ENCODE peak calls at places on chromosomes 6 and 20, in six cellular contexts. R is fibroblast of lung; O is caudate nucleus; A is activated CD4-positive, alpha-beta T cell treated with anti-CD3 and anti-CD28 coated beads, Interleukin-2, amount 50 U/mL, for 1 hour; V is activated naive CD8-positive, alpha-beta T cell treated with anti-CD3 and anti-CD28 coated beads, Interleukin-2, amount 50 U/mL, for 16 hours; B is stimulated activated CD8-positive, alpha-beta memory T cell treated with anti-CD3 and anti-CD28 coated beads, Interleukin-7, amount 100 ng/mL, for 1 hour. S is an unnamed sample.

GRCh38 chr6:124613050-124613449 is 349.2 kb upstream of the RNF217 start:
- DNase-seq in R (no peak), O (no peak), A (no peak), V (no peak), B (no peak), S (no peak)

GRCh38 chr6:155498370-155498769 is 42.7 kb upstream of the NOX3 start:
- DNase-seq in R (no peak), O (no peak), A (no peak), V (no peak), B (no peak), S (no peak)

GRCh38 chr20:62860391-62860923 is 1.2 kb downstream of the TCFL5 start:
- DNase-seq in R (peak), O (no peak), A (no peak), V (no peak), B (no peak), S (peak)

GRCh38 chr6:103893082-103893481 is 966.6 kb downstream of the HACE1 start:
- DNase-seq in R (no peak), O (no peak), A (no peak), V (no peak), B (no peak), S (no peak)

GRCh38 chr20:13744403-13744802 is 40.3 kb downstream of the ESF1 start:
- DNase-seq in R (no peak), O (no peak), A (no peak), V (no peak), B (no peak), S (no peak)

GRCh38 chr6:45739058-45739457 is 276.6 kb downstream of the CLIC5 start:
- DNase-seq in R (no peak), O (no peak), A (no peak), V (no peak), B (no peak), S (no peak)

GRCh38 chr6:871503-871902 is 178.6 kb upstream of the EXOC2 start:
- DNase-seq in R (no peak), O (no peak), A (no peak), V (no peak), B (no peak), S (no peak)

GRCh38 chr20:49469060-49469459 is 13.4 kb downstream of the KCNB1 start:
- DNase-seq in R (no peak), O (no peak), A (no peak), V (no peak), B (no peak), S (no peak)

GRCh38 chr6:12608016-12608860 is 108.3 kb upstream of the PHACTR1 start:
- DNase-seq in R (no peak), O (no peak), A (no peak), V (no peak), B (no peak), S (peak)

GRCh38 chr6:109690373-109690739 is 646 bp downstream of the AK9 start:
- DNase-seq in R (no peak), O (peak), A (peak), V (peak), B (peak), S (no peak)

GRCh38 chr6:20454201-20454824 is 52.6 kb downstream of the E2F3 start:
- DNase-seq in R (no peak), O (no peak), A (peak), V (no peak), B (no peak), S (no peak)

GRCh38 chr20:376750-377149 is 3.8 kb upstream of the TRIB3 start:
- DNase-seq in R (no peak), O (no peak), A (no peak), V (no peak), B (no peak), S (no peak)

GRCh38 chr20:63379296-63379695 is 18.1 kb upstream of the CHRNA4 start:
- DNase-seq in R (no peak), O (no peak), A (no peak), V (no peak), B (no peak), S (no peak)

GRCh38 chr6:149897015-149897697 is 757 bp downstream of the RAET1E start:
- DNase-seq in R (peak), O (no peak), A (no peak), V (no peak), B (no peak), S (peak)

GRCh38 chr20:35311409-35311808 is 19.2 kb upstream of the FAM83C start:
- DNase-seq in R (no peak), O (no peak), A (no peak), V (no peak), B (no peak), S (no peak)

GRCh38 chr20:6735913-6736845 is 31.3 kb upstream of the BMP2 start:
- DNase-seq in R (peak), O (no peak), A (no peak), V (no peak), B (no peak), S (no peak)

GRCh38 chr6:8108031-8108660 is 5.8 kb upstream of the EEF1E1 start:
- DNase-seq in R (peak), O (no peak), A (no peak), V (no peak), B (no peak), S (peak)

GRCh38 chr6:119322715-119323350 is 26.7 kb downstream of the MAN1A1 start:
- DNase-seq in R (no peak), O (no peak), A (no peak), V (no peak), B (no peak), S (no peak)

GRCh38 chr6:113903666-113904330 is 46.7 kb downstream of the MARCKS start:
- DNase-seq in R (peak), O (no peak), A (no peak), V (no peak), B (no peak), S (no peak)

GRCh38 chr6:67459556-67459955 is 1175.5 kb upstream of the ADGRB3 start:
- DNase-seq in R (no peak), O (no peak), A (no peak), V (no peak), B (no peak), S (no peak)

GRCh38 chr6:143962644-143962929 is 45.5 kb downstream of the PLAGL1 start:
- DNase-seq in R (peak), O (no peak), A (no peak), V (no peak), B (no peak), S (no peak)

GRCh38 chr20:5401277-5401676 is 84.5 kb upstream of the PROKR2 start:
- DNase-seq in R (no peak), O (no peak), A (no peak), V (no peak), B (no peak), S (no peak)

GRCh38 chr20:28562510-28562898 is 2695.0 kb upstream of the DEFB115 start:
- DNase-seq in R (peak), O (no peak), A (no peak), V (no peak), B (no peak), S (no peak)

GRCh38 chr6:149441740-149442139 is 41.7 kb downstream of the SUMO4 start:
- DNase-seq in R (no peak), O (no peak), A (no peak), V (no peak), B (no peak), S (no peak)

GRCh38 chr6:38933426-38933825 is 115.2 kb upstream of the GLP1R start:
- DNase-seq in R (peak), O (no peak), A (no peak), V (no peak), B (no peak), S (peak)

GRCh38 chr20:32558526-32558925 is 26.6 kb downstream of the NOL4L start:
- DNase-seq in R (no peak), O (no peak), A (no peak), V (no peak), B (no peak), S (no peak)

GRCh38 chr6:132052096-132052495 is 100.9 kb upstream of the CCN2 start:
- DNase-seq in R (no peak), O (no peak), A (no peak), V (no peak), B (no peak), S (no peak)

GRCh38 chr6:106796754-106797153 is 167.4 kb downstream of the QRSL1 start:
- DNase-seq in R (no peak), O (no peak), A (no peak), V (no peak), B (no peak), S (no peak)

GRCh38 chr6:79413562-79414002 is 123.6 kb downstream of the LCA5 start:
- DNase-seq in R (peak), O (no peak), A (no peak), V (no peak), B (no peak), S (no peak)

GRCh38 chr20:1761116-1761515 is 103.5 kb upstream of the SIRPG start:
- DNase-seq in R (peak), O (no peak), A (no peak), V (no peak), B (no peak), S (peak)

GRCh38 chr20:46040902-46041535 is 12.0 kb downstream of the SLC12A5 start:
- DNase-seq in R (peak), O (no peak), A (peak), V (no peak), B (peak), S (peak)

GRCh38 chr6:14881399-14881798 is 364.5 kb upstream of the JARID2 start:
- DNase-seq in R (peak), O (no peak), A (no peak), V (no peak), B (no peak), S (peak)

S was measured in HTR-8/SVneo.